ENCODE peak calls at places on chromosomes 2 and 18, in six cellular contexts. T is hepatocyte, G is psoas muscle, K is tibial artery, S is heart left ventricle, D is right lobe of liver. H is an unnamed sample.

GRCh38 chr2:9673914-9674481 is 43.2 kb upstream of the YWHAQ start:
- DNase-seq in D (no peak), S (no peak), T (no peak), G (no peak), K (no peak), H (no peak)

GRCh38 chr2:3827673-3828575 is 124.5 kb downstream of the DCDC2C start:
- DNase-seq in D (peak; percentile 28), S (no peak), T (peak; percentile 42), G (no peak), K (no peak), H (peak; percentile 21)

GRCh38 chr2:204491528-204491927 is 53.7 kb upstream of the PARD3B start:
- DNase-seq in K (no peak), G (no peak), T (no peak), D (no peak), S (no peak), H (peak; percentile 71)

GRCh38 chr2:19652811-19653210 is 249.0 kb downstream of the TTC32 start:
- DNase-seq in D (no peak), T (no peak), S (no peak), K (no peak), G (no peak), H (no peak)

GRCh38 chr2:127139766-127140165 is 32.8 kb upstream of the BIN1 start:
- DNase-seq in S (no peak), G (no peak), T (no peak), K (no peak), D (no peak), H (no peak)

GRCh38 chr2:105388971-105389381 is 9.9 kb downstream of the FHL2 start:
- DNase-seq in K (no peak), D (no peak), T (no peak), S (peak; percentile 22), G (no peak), H (peak; percentile 96)

GRCh38 chr2:120222186-120223033 is 790 bp downstream of the TMEM185B start:
- DNase-seq in G (no peak), K (no peak), D (no peak), S (no peak), T (no peak), H (no peak)

GRCh38 chr2:75558786-75559428 is 1.8 kb downstream of the EVA1A start:
- DNase-seq in S (peak; percentile 45), G (no peak), K (no peak), T (no peak), D (no peak), H (peak; percentile 58)

GRCh38 chr2:8543412-8544167 is 138.3 kb upstream of the ID2 start:
- DNase-seq in T (no peak), G (peak; percentile 71), S (peak; percentile 75), K (peak; percentile 90), D (peak; percentile 62), H (peak; percentile 76)

GRCh38 chr2:191677091-191677645 is 768 bp upstream of the NABP1 start:
- DNase-seq in S (peak; percentile 40), T (peak; percentile 77), K (no peak), D (peak; percentile 26), G (no peak), H (peak; percentile 93)

GRCh38 chr2:201450910-201451329 is 338 bp downstream of the TRAK2 start:
- DNase-seq in G (no peak), T (no peak), D (no peak), S (no peak), K (no peak), H (peak; percentile 46)

GRCh38 chr2:201452058-201452736 is 657 bp downstream of the STRADB start:
- DNase-seq in D (no peak), T (peak; percentile 31), S (no peak), G (no peak), K (no peak), H (no peak)

GRCh38 chr2:201451330-201452057 is at the start of the genes STRADB and TRAK2:
- DNase-seq in T (peak; percentile 96), K (peak; percentile 97), G (peak; percentile 99), S (peak; percentile 97), D (peak; percentile 96), H (peak; percentile 94)

GRCh38 chr2:201448701-201449100 is 2.6 kb downstream of the TRAK2 start:
- DNase-seq in G (no peak), S (no peak), D (no peak), K (no peak), T (no peak), H (no peak)

DNA sequence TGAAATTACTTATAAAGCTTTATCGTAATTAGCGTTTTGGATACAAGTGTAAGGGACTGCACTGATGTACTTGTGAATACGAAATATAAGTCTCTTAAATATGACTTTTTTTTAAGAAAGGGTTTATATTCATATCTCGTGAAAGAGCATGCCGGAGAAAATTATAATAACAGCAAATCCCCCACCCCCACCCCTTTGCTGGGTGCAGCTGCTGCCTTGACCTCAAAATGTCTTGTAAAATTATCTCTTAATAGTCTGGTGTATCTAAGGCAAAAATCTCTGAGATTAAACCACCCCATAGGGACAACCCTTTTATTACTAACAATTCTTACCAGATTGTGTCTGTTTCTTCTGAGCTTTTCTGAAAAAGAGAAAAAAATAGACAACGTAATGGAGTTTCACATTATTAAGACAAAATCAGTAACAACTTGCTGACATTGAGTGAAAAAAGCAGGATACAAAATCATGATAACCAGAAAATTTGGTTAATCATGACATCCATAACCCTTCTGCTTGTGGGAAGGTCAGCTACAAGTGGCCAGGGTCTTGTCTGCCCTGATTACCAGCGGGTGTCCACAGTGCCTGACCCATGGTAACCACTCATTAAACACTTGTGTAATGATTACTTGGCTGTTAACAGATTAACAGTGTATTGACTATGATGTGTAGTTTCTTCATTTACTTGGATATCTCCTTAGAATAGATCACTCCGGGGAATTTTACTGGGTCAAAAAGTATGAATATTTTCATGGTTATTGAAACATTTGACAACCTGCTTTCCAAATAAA is 1.5 kb downstream of the STRADB start:
- DNase-seq in S (no peak), T (no peak), D (no peak), K (no peak), G (no peak), H (no peak)
- H3K4me3 ChIP-seq in S (peak overlapping the region; percentile 77), T (peak overlapping the region; percentile 70), D (peak overlapping the region; percentile 94), K (no peak overlapping the region), G (peak overlapping the region; percentile 98), H (peak overlapping the region; percentile 92)

GRCh38 chr18:31102020-31102684 is at the start of gene DSC2:
- DNase-seq in T (peak; percentile 78), S (peak; percentile 44), D (peak; percentile 72), K (no peak), G (peak; percentile 47), H (no peak)
- TF ChIP-seq CTCF in T (no peak), S (no peak), D (no peak), K (no peak), G (no peak), H (no peak)

GRCh38 chr18:26088482-26088881 is 1.9 kb downstream of the SS18 start:
- DNase-seq in S (no peak), G (no peak), D (no peak), K (no peak), T (no peak), H (no peak)
- H3K4me3 ChIP-seq in S (peak overlapping the region; percentile 89), G (peak overlapping the region; percentile 94), D (no peak overlapping the region), K (peak overlapping the region; percentile 77), T (peak overlapping the region; percentile 95), H (peak overlapping the region; percentile 84)

DNA sequence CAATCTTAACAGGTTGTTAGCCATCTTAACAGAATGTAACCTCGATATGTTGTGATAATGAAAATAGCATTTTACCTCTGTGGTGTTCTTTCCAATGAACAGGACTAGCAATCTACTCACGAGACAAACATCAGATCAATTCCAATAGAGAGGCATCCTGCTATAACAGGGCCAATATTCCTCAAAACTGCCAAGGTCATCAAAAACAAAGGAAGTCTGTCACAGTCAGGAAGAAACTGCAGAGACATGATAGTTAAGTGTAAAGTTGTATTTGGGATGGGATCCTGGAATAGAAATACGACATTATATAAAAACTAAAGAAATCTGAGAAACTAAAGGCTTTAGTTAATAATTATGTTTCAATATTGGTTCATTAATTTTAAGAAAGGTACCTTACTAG is 588.9 kb upstream of the NETO1 start:
- DNase-seq in S (no peak), D (no peak), T (no peak), K (no peak), G (no peak), H (no peak)
- TF ChIP-seq CTCF in S (no peak), D (no peak), T (no peak), K (no peak), G (no peak), H (no peak)

DNA sequence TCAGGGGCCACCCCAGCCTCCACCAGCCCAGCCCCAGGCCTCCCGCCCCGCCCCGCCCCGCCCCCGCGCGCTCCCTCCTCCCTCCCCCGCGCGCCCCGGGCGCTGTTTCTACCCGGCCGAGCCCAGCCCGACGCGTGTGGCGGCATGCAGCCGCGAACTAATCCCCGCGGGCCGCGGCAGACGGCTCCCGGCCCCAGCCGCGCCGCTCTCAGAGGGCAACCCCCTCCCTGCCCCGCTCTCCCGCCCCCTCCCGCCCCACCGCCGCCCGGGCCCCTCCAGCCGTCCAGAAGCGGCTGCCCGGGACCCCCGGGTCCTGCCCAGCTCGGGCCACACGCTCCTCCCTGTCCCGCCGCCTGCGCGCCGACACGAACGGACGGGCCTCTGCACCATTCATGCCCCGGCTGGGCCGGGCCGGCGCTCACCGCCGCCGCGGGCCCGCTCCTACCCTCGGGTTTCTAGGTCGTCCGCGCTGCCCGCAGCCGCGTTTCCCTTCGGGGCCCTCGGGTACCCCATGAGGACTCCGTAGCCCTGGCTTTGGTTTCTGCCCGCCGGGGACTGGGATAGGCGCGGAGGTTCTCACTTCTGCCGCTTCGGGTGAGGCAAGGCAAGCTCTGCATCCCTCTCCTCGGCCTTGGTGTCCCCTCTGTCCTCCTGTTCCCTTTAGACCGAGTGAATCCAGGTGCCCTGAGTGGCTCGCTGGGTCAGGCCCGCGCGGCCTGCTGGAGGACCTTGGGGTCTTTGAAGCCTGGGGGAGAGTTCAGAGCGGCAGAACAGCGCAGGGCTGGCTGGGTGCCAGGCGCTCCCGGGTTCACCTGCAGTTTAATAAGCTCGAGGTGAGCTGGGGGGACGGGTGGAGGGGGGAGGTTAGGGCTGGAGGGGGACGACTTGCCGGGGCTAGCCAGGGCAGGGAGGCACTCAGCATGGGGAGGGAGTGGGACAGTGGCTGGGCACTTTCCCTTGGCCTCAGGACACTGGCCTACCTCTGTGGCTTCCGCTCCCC is 3.1 kb downstream of the WNT10A start:
- DNase-seq in S (peak; percentile 54), D (peak; percentile 39), K (no peak), T (peak; percentile 71), G (peak; percentile 66), H (no peak)
- H3K4me3 ChIP-seq in S (peak overlapping the region; percentile 35), D (peak overlapping the region; percentile 18), K (peak overlapping the region; percentile 35), T (peak overlapping the region; percentile 16), G (peak overlapping the region; percentile 58), H (no peak overlapping the region)

DNA sequence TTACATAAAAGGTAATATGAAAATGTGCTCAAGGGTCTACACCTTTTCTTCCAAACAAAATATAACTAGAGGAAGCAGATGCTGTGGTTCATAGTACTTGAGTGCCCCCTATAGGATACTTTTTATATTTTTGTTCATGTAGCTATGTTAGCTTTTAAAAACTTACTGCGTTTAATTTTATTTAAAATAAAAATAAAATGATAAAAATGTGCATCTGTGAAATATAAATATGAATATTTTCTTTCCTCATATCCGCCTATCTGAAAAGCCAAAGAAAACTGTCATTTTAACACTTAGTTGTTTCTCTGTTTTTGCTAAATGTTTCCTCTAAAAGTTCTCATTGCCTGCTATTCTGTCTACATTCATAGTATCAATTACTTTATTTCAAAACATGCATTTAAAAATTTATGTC is 9.6 kb upstream of the LRP1B start:
- DNase-seq in G (no peak), K (no peak), T (peak; percentile 57), D (no peak), S (no peak), H (peak; percentile 55)
- TF ChIP-seq CTCF in G (peak; percentile 48), K (peak; percentile 47), T (peak; percentile 77), D (peak; percentile 66), S (peak; percentile 69), H (peak; percentile 56)

H was measured in fibroblast of pulmonary artery.